ENCODE peak calls at places on chromosomes 13 and 19, in six cellular contexts. One of them, this sample, is unnamed.
A peak's percentile ranks its signal among the peaks of the same experiment; 100 is the strongest.

GRCh38 chr13:109787135-109787954 is 962 bp upstream of the IRS2 start:
- DNase-seq in lung: no peak
- DNase-seq in nucleus accumbens: no peak
- DNase-seq in left cardiac atrium: peak; percentile 58
- DNase-seq in activated CD4-positive, CD25-positive, alpha-beta regulatory T cell: no peak
- DNase-seq in germinal center: peak; percentile 30
- DNase-seq in this sample: no peak

GRCh38 chr13:109684836-109685602 is 101.4 kb downstream of the IRS2 start:
- DNase-seq in lung: no peak
- DNase-seq in nucleus accumbens: no peak
- DNase-seq in left cardiac atrium: peak; percentile 54
- DNase-seq in activated CD4-positive, CD25-positive, alpha-beta regulatory T cell: no peak
- DNase-seq in germinal center: no peak
- DNase-seq in this sample: no peak

GRCh38 chr19:38713227-38713649 is 31.0 kb downstream of the CAPN12 start:
- DNase-seq in lung: no peak
- DNase-seq in nucleus accumbens: no peak
- DNase-seq in left cardiac atrium: peak; percentile 81
- DNase-seq in activated CD4-positive, CD25-positive, alpha-beta regulatory T cell: no peak
- DNase-seq in germinal center: no peak
- DNase-seq in this sample: no peak

GRCh38 chr13:113405481-113406300 is 41.8 kb upstream of the GRTP1 start:
- DNase-seq in lung: no peak
- DNase-seq in nucleus accumbens: no peak
- DNase-seq in left cardiac atrium: no peak
- DNase-seq in activated CD4-positive, CD25-positive, alpha-beta regulatory T cell: no peak
- DNase-seq in germinal center: no peak
- DNase-seq in this sample: no peak

GRCh38 chr19:15379996-15380647 is 535 bp upstream of the AKAP8 start:
- DNase-seq in lung: peak; percentile 63
- DNase-seq in nucleus accumbens: no peak
- DNase-seq in left cardiac atrium: peak; percentile 63
- DNase-seq in activated CD4-positive, CD25-positive, alpha-beta regulatory T cell: no peak
- DNase-seq in germinal center: no peak
- DNase-seq in this sample: no peak

GRCh38 chr13:21458457-21458815 is 667 bp downstream of the ZDHHC20 start:
- DNase-seq in lung: peak; percentile 72
- DNase-seq in nucleus accumbens: peak; percentile 6
- DNase-seq in left cardiac atrium: peak; percentile 47
- DNase-seq in activated CD4-positive, CD25-positive, alpha-beta regulatory T cell: peak; percentile 23
- DNase-seq in germinal center: peak; percentile 41
- DNase-seq in this sample: no peak

GRCh38 chr13:26759907-26760834 is at the start of gene GPR12:
- DNase-seq in lung: no peak
- DNase-seq in nucleus accumbens: no peak
- DNase-seq in left cardiac atrium: no peak
- DNase-seq in activated CD4-positive, CD25-positive, alpha-beta regulatory T cell: no peak
- DNase-seq in germinal center: no peak
- DNase-seq in this sample: no peak

GRCh38 chr19:35975608-35976214 is 19.3 kb upstream of the SDHAF1 start:
- DNase-seq in lung: no peak
- DNase-seq in nucleus accumbens: no peak
- DNase-seq in left cardiac atrium: no peak
- DNase-seq in activated CD4-positive, CD25-positive, alpha-beta regulatory T cell: no peak
- DNase-seq in germinal center: peak; percentile 32
- DNase-seq in this sample: no peak

GRCh38 chr19:10544753-10545251 is 1.1 kb downstream of the ATG4D start:
- DNase-seq in lung: no peak
- DNase-seq in nucleus accumbens: no peak
- DNase-seq in left cardiac atrium: no peak
- DNase-seq in activated CD4-positive, CD25-positive, alpha-beta regulatory T cell: no peak
- DNase-seq in germinal center: no peak
- DNase-seq in this sample: no peak

GRCh38 chr13:73450583-73450982 is 391.8 kb downstream of the KLF5 start:
- DNase-seq in lung: no peak
- DNase-seq in nucleus accumbens: no peak
- DNase-seq in left cardiac atrium: no peak
- DNase-seq in activated CD4-positive, CD25-positive, alpha-beta regulatory T cell: no peak
- DNase-seq in germinal center: no peak
- DNase-seq in this sample: no peak

GRCh38 chr19:4278010-4278409 is 1.1 kb upstream of the SHD start:
- DNase-seq in lung: no peak
- DNase-seq in nucleus accumbens: no peak
- DNase-seq in left cardiac atrium: no peak
- DNase-seq in activated CD4-positive, CD25-positive, alpha-beta regulatory T cell: no peak
- DNase-seq in germinal center: no peak
- DNase-seq in this sample: no peak

GRCh38 chr19:6499052-6499790 is 2.9 kb downstream of the TUBB4A start:
- DNase-seq in lung: no peak
- DNase-seq in nucleus accumbens: no peak
- DNase-seq in left cardiac atrium: no peak
- DNase-seq in activated CD4-positive, CD25-positive, alpha-beta regulatory T cell: no peak
- DNase-seq in germinal center: no peak
- DNase-seq in this sample: no peak

GRCh38 chr13:98965325-98965724 is 12.5 kb downstream of the DOCK9 start:
- DNase-seq in lung: no peak
- DNase-seq in nucleus accumbens: no peak
- DNase-seq in left cardiac atrium: no peak
- DNase-seq in activated CD4-positive, CD25-positive, alpha-beta regulatory T cell: no peak
- DNase-seq in germinal center: no peak
- DNase-seq in this sample: no peak

GRCh38 chr13:99434258-99434788 is 66.9 kb upstream of the TM9SF2 start:
- DNase-seq in lung: no peak
- DNase-seq in nucleus accumbens: no peak
- DNase-seq in left cardiac atrium: no peak
- DNase-seq in activated CD4-positive, CD25-positive, alpha-beta regulatory T cell: peak; percentile 63
- DNase-seq in germinal center: no peak
- DNase-seq in this sample: no peak

GRCh38 chr13:25816239-25816638 is 235.6 kb downstream of the SHISA2 start:
- DNase-seq in lung: peak; percentile 54
- DNase-seq in nucleus accumbens: no peak
- DNase-seq in left cardiac atrium: no peak
- DNase-seq in activated CD4-positive, CD25-positive, alpha-beta regulatory T cell: no peak
- DNase-seq in germinal center: no peak
- DNase-seq in this sample: no peak

GRCh38 chr13:84126671-84127171 is 244.4 kb upstream of the SLITRK1 start:
- DNase-seq in lung: no peak
- DNase-seq in nucleus accumbens: no peak
- DNase-seq in left cardiac atrium: no peak
- DNase-seq in activated CD4-positive, CD25-positive, alpha-beta regulatory T cell: no peak
- DNase-seq in germinal center: no peak
- DNase-seq in this sample: no peak

GRCh38 chr13:99087130-99087953 is 109.5 kb upstream of the DOCK9 start:
- DNase-seq in lung: peak; percentile 93
- DNase-seq in nucleus accumbens: peak; percentile 87
- DNase-seq in left cardiac atrium: peak; percentile 92
- DNase-seq in activated CD4-positive, CD25-positive, alpha-beta regulatory T cell: peak; percentile 85
- DNase-seq in germinal center: peak; percentile 97
- DNase-seq in this sample: peak; percentile 96

GRCh38 chr19:21130097-21130775 is 11.6 kb upstream of the ZNF431 start:
- DNase-seq in lung: no peak
- DNase-seq in nucleus accumbens: no peak
- DNase-seq in left cardiac atrium: no peak
- DNase-seq in activated CD4-positive, CD25-positive, alpha-beta regulatory T cell: no peak
- DNase-seq in germinal center: no peak
- DNase-seq in this sample: no peak

GRCh38 chr13:101706651-101707050 is 254.2 kb downstream of the ITGBL1 start:
- DNase-seq in lung: peak; percentile 36
- DNase-seq in nucleus accumbens: no peak
- DNase-seq in left cardiac atrium: peak; percentile 24
- DNase-seq in activated CD4-positive, CD25-positive, alpha-beta regulatory T cell: no peak
- DNase-seq in germinal center: no peak
- DNase-seq in this sample: no peak

GRCh38 chr19:16435238-16435911 is 36.4 kb downstream of the EPS15L1 start:
- DNase-seq in lung: no peak
- DNase-seq in nucleus accumbens: peak; percentile 28
- DNase-seq in left cardiac atrium: peak; percentile 51
- DNase-seq in activated CD4-positive, CD25-positive, alpha-beta regulatory T cell: no peak
- DNase-seq in germinal center: no peak
- DNase-seq in this sample: no peak

GRCh38 chr13:37868691-37869505 is 674 bp downstream of the TRPC4 start:
- DNase-seq in lung: no peak
- DNase-seq in nucleus accumbens: no peak
- DNase-seq in left cardiac atrium: no peak
- DNase-seq in activated CD4-positive, CD25-positive, alpha-beta regulatory T cell: no peak
- DNase-seq in germinal center: no peak
- DNase-seq in this sample: no peak